ENCODE peak calls at places on chromosome 1, in four cellular contexts. Z is NCI-H2081 treated with DMSO at 0.1 percent for 48 hours, W is H9, X is GOT3. E is an unnamed sample.

GRCh38 chr1:245999697-246000637 is 507.1 kb downstream of the SMYD3 start:
- DNase-seq in Z (no peak), W (no peak), X (no peak), E (no peak)

GRCh38 chr1:16677552-16678423 is 11.0 kb upstream of the RNU1-3 start:
- DNase-seq in Z (no peak), W (peak; percentile 67), X (no peak), E (no peak)

GRCh38 chr1:234869182-234870019 is 259.2 kb downstream of the TOMM20 start:
- DNase-seq in Z (no peak), W (no peak), X (no peak), E (no peak)

GRCh38 chr1:205430631-205431305 is 8.9 kb upstream of the LEMD1 start:
- DNase-seq in Z (no peak), W (peak; percentile 76), X (no peak), E (peak; percentile 26)

GRCh38 chr1:53166366-53166765 is 23.9 kb upstream of the SLC1A7 start:
- DNase-seq in Z (no peak), W (no peak), X (no peak), E (no peak)

GRCh38 chr1:113871597-113872113 is at the start of gene PTPN22:
- DNase-seq in Z (no peak), W (no peak), X (peak; percentile 12), E (no peak)

GRCh38 chr1:85544689-85545203 is 35.8 kb upstream of the CCN1 start:
- DNase-seq in Z (no peak), W (no peak), X (no peak), E (no peak)

GRCh38 chr1:159942700-159943640 is 2.4 kb downstream of the IGSF9 start:
- DNase-seq in Z (no peak), W (no peak), X (no peak), E (no peak)

GRCh38 chr1:106435269-106435668 is 621.2 kb upstream of the PRMT6 start:
- DNase-seq in Z (no peak), W (no peak), X (no peak), E (no peak)

GRCh38 chr1:59738591-59739015 is 76.1 kb upstream of the HOOK1 start:
- DNase-seq in Z (no peak), W (no peak), X (no peak), E (no peak)

GRCh38 chr1:201024251-201024998 is 911 bp upstream of the KIF21B start:
- DNase-seq in Z (no peak), W (no peak), X (no peak), E (no peak)

GRCh38 chr1:115314765-115315164 is 23.3 kb downstream of the NGF start:
- DNase-seq in Z (no peak), W (no peak), X (no peak), E (no peak)